ENCODE peak calls at places on chromosome 7, in ten cellular contexts. One of them, this sample, is unnamed.

GRCh38 chr7:84178013-84178412 is 16.6 kb downstream of the SEMA3A start:
- DNase-seq in type B pancreatic cell: no peak
- DNase-seq in OCI-LY7: no peak
- DNase-seq in AG09319: no peak
- DNase-seq in pancreas: no peak
- DNase-seq in heart left ventricle: no peak
- DNase-seq in spleen: no peak
- DNase-seq in NB4: no peak
- DNase-seq in neural crest cell: no peak
- DNase-seq in tibial nerve: no peak
- DNase-seq in this sample: no peak

GRCh38 chr7:2856388-2857169 is 12.5 kb upstream of the GNA12 start:
- DNase-seq in type B pancreatic cell: no peak
- DNase-seq in OCI-LY7: no peak
- DNase-seq in AG09319: no peak
- DNase-seq in pancreas: no peak
- DNase-seq in heart left ventricle: no peak
- DNase-seq in spleen: no peak
- DNase-seq in NB4: no peak
- DNase-seq in neural crest cell: no peak
- DNase-seq in tibial nerve: no peak
- DNase-seq in this sample: no peak

GRCh38 chr7:32070051-32070405 is 179 bp downstream of the PDE1C start:
- DNase-seq in type B pancreatic cell: no peak
- DNase-seq in OCI-LY7: no peak
- DNase-seq in AG09319: no peak
- DNase-seq in pancreas: no peak
- DNase-seq in heart left ventricle: no peak
- DNase-seq in spleen: no peak
- DNase-seq in NB4: no peak
- DNase-seq in neural crest cell: no peak
- DNase-seq in tibial nerve: no peak
- DNase-seq in this sample: no peak

GRCh38 chr7:78720066-78720465 is 733.4 kb downstream of the MAGI2 start:
- DNase-seq in type B pancreatic cell: no peak
- DNase-seq in OCI-LY7: no peak
- DNase-seq in AG09319: no peak
- DNase-seq in pancreas: no peak
- DNase-seq in heart left ventricle: no peak
- DNase-seq in spleen: no peak
- DNase-seq in NB4: no peak
- DNase-seq in neural crest cell: no peak
- DNase-seq in tibial nerve: no peak
- DNase-seq in this sample: no peak

GRCh38 chr7:131653418-131654248 is 97.2 kb upstream of the PODXL start:
- DNase-seq in type B pancreatic cell: no peak
- DNase-seq in OCI-LY7: no peak
- DNase-seq in AG09319: no peak
- DNase-seq in pancreas: no peak
- DNase-seq in heart left ventricle: no peak
- DNase-seq in spleen: no peak
- DNase-seq in NB4: no peak
- DNase-seq in neural crest cell: no peak
- DNase-seq in tibial nerve: no peak
- DNase-seq in this sample: no peak

GRCh38 chr7:44325181-44325671 is at the start of gene CAMK2B:
- DNase-seq in type B pancreatic cell: no peak
- DNase-seq in OCI-LY7: no peak
- DNase-seq in AG09319: no peak
- DNase-seq in pancreas: no peak
- DNase-seq in heart left ventricle: no peak
- DNase-seq in spleen: no peak
- DNase-seq in NB4: no peak
- DNase-seq in neural crest cell: no peak
- DNase-seq in tibial nerve: no peak
- DNase-seq in this sample: peak; percentile 57

GRCh38 chr7:11082552-11083213 is 109.0 kb downstream of the PHF14 start:
- DNase-seq in type B pancreatic cell: no peak
- DNase-seq in OCI-LY7: no peak
- DNase-seq in AG09319: no peak
- DNase-seq in pancreas: no peak
- DNase-seq in heart left ventricle: no peak
- DNase-seq in spleen: no peak
- DNase-seq in NB4: no peak
- DNase-seq in neural crest cell: no peak
- DNase-seq in tibial nerve: no peak
- DNase-seq in this sample: no peak

GRCh38 chr7:56218510-56218909 is 102.3 kb upstream of the NUPR2 start:
- DNase-seq in type B pancreatic cell: no peak
- DNase-seq in OCI-LY7: no peak
- DNase-seq in AG09319: no peak
- DNase-seq in pancreas: no peak
- DNase-seq in heart left ventricle: no peak
- DNase-seq in spleen: no peak
- DNase-seq in NB4: peak; percentile 37
- DNase-seq in neural crest cell: no peak
- DNase-seq in tibial nerve: peak; percentile 5
- DNase-seq in this sample: no peak

GRCh38 chr7:140656548-140657515 is 15.9 kb upstream of the ADCK2 start:
- DNase-seq in type B pancreatic cell: no peak
- DNase-seq in OCI-LY7: peak; percentile 54
- DNase-seq in AG09319: no peak
- DNase-seq in pancreas: peak; percentile 64
- DNase-seq in heart left ventricle: peak; percentile 49
- DNase-seq in spleen: peak; percentile 74
- DNase-seq in NB4: peak; percentile 95
- DNase-seq in neural crest cell: no peak
- DNase-seq in tibial nerve: no peak
- DNase-seq in this sample: peak; percentile 74

GRCh38 chr7:142381727-142382409 is 124.0 kb upstream of the PRSS58 start:
- DNase-seq in type B pancreatic cell: no peak
- DNase-seq in OCI-LY7: no peak
- DNase-seq in AG09319: no peak
- DNase-seq in pancreas: no peak
- DNase-seq in heart left ventricle: no peak
- DNase-seq in spleen: no peak
- DNase-seq in NB4: no peak
- DNase-seq in neural crest cell: no peak
- DNase-seq in tibial nerve: no peak
- DNase-seq in this sample: no peak

GRCh38 chr7:117597755-117598154 is 117.9 kb downstream of the CFTR start:
- DNase-seq in type B pancreatic cell: no peak
- DNase-seq in OCI-LY7: no peak
- DNase-seq in AG09319: no peak
- DNase-seq in pancreas: no peak
- DNase-seq in heart left ventricle: no peak
- DNase-seq in spleen: no peak
- DNase-seq in NB4: no peak
- DNase-seq in neural crest cell: no peak
- DNase-seq in tibial nerve: no peak
- DNase-seq in this sample: peak; percentile 13

GRCh38 chr7:106839511-106839910 is 25.6 kb upstream of the PIK3CG start:
- DNase-seq in type B pancreatic cell: no peak
- DNase-seq in OCI-LY7: no peak
- DNase-seq in AG09319: no peak
- DNase-seq in pancreas: no peak
- DNase-seq in heart left ventricle: no peak
- DNase-seq in spleen: no peak
- DNase-seq in NB4: no peak
- DNase-seq in neural crest cell: no peak
- DNase-seq in tibial nerve: no peak
- DNase-seq in this sample: no peak

GRCh38 chr7:150435390-150436073 is 14.9 kb upstream of the GIMAP8 start:
- DNase-seq in type B pancreatic cell: no peak
- DNase-seq in OCI-LY7: peak; percentile 86
- DNase-seq in AG09319: no peak
- DNase-seq in pancreas: no peak
- DNase-seq in heart left ventricle: no peak
- DNase-seq in spleen: peak; percentile 91
- DNase-seq in NB4: peak; percentile 74
- DNase-seq in neural crest cell: no peak
- DNase-seq in tibial nerve: peak; percentile 45
- DNase-seq in this sample: peak; percentile 86

GRCh38 chr7:37145682-37146081 is 303.0 kb downstream of the ELMO1 start:
- DNase-seq in type B pancreatic cell: no peak
- DNase-seq in OCI-LY7: no peak
- DNase-seq in AG09319: no peak
- DNase-seq in pancreas: no peak
- DNase-seq in heart left ventricle: no peak
- DNase-seq in spleen: no peak
- DNase-seq in NB4: no peak
- DNase-seq in neural crest cell: no peak
- DNase-seq in tibial nerve: no peak
- DNase-seq in this sample: no peak

GRCh38 chr7:77157446-77157845 is 35.0 kb downstream of the CCDC146 start:
- DNase-seq in type B pancreatic cell: no peak
- DNase-seq in OCI-LY7: no peak
- DNase-seq in AG09319: no peak
- DNase-seq in pancreas: no peak
- DNase-seq in heart left ventricle: no peak
- DNase-seq in spleen: no peak
- DNase-seq in NB4: peak; percentile 78
- DNase-seq in neural crest cell: no peak
- DNase-seq in tibial nerve: no peak
- DNase-seq in this sample: peak; percentile 3

DNA sequence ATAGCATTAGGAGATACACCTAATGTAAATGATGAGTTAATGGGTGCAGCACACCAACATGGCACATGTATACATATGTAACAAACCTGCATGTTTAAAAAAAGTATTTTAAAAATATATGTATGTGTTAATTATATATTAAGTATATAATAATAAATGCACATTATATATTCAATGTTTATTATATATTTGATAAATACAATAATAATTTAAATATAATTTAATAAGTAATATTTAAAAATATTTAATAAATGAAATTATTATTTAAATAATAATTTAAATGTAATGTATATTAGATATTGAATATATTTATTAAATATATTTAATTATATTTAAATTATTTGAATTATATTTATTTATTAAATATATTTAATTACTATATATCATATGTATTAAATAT is 661.3 kb upstream of the COBL start:
- DNase-seq in type B pancreatic cell: no peak
- DNase-seq in OCI-LY7: no peak
- DNase-seq in AG09319: no peak
- DNase-seq in pancreas: no peak
- DNase-seq in heart left ventricle: no peak
- DNase-seq in spleen: no peak
- DNase-seq in NB4: no peak
- DNase-seq in neural crest cell: no peak
- DNase-seq in tibial nerve: no peak
- DNase-seq in this sample: no peak
- TF ChIP-seq CTCF in type B pancreatic cell: no peak
- TF ChIP-seq CTCF in OCI-LY7: no peak
- TF ChIP-seq CTCF in AG09319: no peak
- TF ChIP-seq CTCF in pancreas: no peak
- TF ChIP-seq CTCF in heart left ventricle: no peak
- TF ChIP-seq CTCF in spleen: no peak
- TF ChIP-seq CTCF in NB4: no peak
- TF ChIP-seq CTCF in neural crest cell: no peak
- TF ChIP-seq CTCF in tibial nerve: no peak
- TF ChIP-seq CTCF in this sample: no peak

GRCh38 chr7:71511361-71511807 is 379.4 kb downstream of the GALNT17 start:
- DNase-seq in type B pancreatic cell: no peak
- DNase-seq in OCI-LY7: no peak
- DNase-seq in AG09319: no peak
- DNase-seq in pancreas: no peak
- DNase-seq in heart left ventricle: no peak
- DNase-seq in spleen: no peak
- DNase-seq in NB4: peak; percentile 72
- DNase-seq in neural crest cell: peak; percentile 5
- DNase-seq in tibial nerve: no peak
- DNase-seq in this sample: no peak
- TF ChIP-seq CTCF in type B pancreatic cell: no peak
- TF ChIP-seq CTCF in OCI-LY7: peak; percentile 26
- TF ChIP-seq CTCF in AG09319: no peak
- TF ChIP-seq CTCF in pancreas: no peak
- TF ChIP-seq CTCF in heart left ventricle: no peak
- TF ChIP-seq CTCF in spleen: no peak
- TF ChIP-seq CTCF in NB4: peak; percentile 74
- TF ChIP-seq CTCF in neural crest cell: peak; percentile 48
- TF ChIP-seq CTCF in tibial nerve: no peak
- TF ChIP-seq CTCF in this sample: no peak

GRCh38 chr7:1558181-1558811 is 2.3 kb upstream of the TMEM184A start:
- DNase-seq in type B pancreatic cell: peak; percentile 68
- DNase-seq in OCI-LY7: peak; percentile 61
- DNase-seq in AG09319: no peak
- DNase-seq in pancreas: peak; percentile 9
- DNase-seq in heart left ventricle: no peak
- DNase-seq in spleen: no peak
- DNase-seq in NB4: no peak
- DNase-seq in neural crest cell: no peak
- DNase-seq in tibial nerve: no peak
- DNase-seq in this sample: no peak
- TF ChIP-seq CTCF in type B pancreatic cell: peak; percentile 22
- TF ChIP-seq CTCF in OCI-LY7: peak; percentile 70
- TF ChIP-seq CTCF in AG09319: no peak
- TF ChIP-seq CTCF in pancreas: no peak
- TF ChIP-seq CTCF in heart left ventricle: peak; percentile 51
- TF ChIP-seq CTCF in spleen: no peak
- TF ChIP-seq CTCF in NB4: no peak
- TF ChIP-seq CTCF in neural crest cell: no peak
- TF ChIP-seq CTCF in tibial nerve: peak; percentile 26
- TF ChIP-seq CTCF in this sample: no peak

DNA sequence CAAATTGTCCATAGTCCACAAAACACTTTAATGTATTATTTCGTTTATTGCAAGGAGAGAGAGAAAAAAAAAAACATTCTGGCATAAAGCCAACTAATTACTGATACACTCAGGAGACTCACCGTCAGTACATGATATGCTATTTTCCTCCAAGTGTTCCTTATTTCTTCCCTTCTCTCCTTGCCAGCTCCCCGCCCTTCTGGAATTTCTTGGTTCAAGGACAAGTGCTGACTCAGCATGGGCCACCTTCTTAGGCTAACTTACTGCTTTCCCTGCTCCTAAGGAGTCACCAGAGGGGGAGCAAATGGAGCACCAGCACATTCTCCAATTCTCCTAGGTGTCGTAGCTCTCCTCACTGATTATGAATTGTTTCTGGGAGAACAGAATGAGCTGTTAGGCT is 133.8 kb upstream of the HDAC9 start:
- DNase-seq in type B pancreatic cell: no peak
- DNase-seq in OCI-LY7: no peak
- DNase-seq in AG09319: no peak
- DNase-seq in pancreas: no peak
- DNase-seq in heart left ventricle: no peak
- DNase-seq in spleen: no peak
- DNase-seq in NB4: no peak
- DNase-seq in neural crest cell: no peak
- DNase-seq in tibial nerve: peak; percentile 52
- DNase-seq in this sample: no peak
- TF ChIP-seq CTCF in type B pancreatic cell: no peak
- TF ChIP-seq CTCF in OCI-LY7: no peak
- TF ChIP-seq CTCF in AG09319: no peak
- TF ChIP-seq CTCF in pancreas: no peak
- TF ChIP-seq CTCF in heart left ventricle: no peak
- TF ChIP-seq CTCF in spleen: no peak
- TF ChIP-seq CTCF in NB4: no peak
- TF ChIP-seq CTCF in neural crest cell: no peak
- TF ChIP-seq CTCF in tibial nerve: no peak
- TF ChIP-seq CTCF in this sample: no peak

This sample was measured in GM20000.